ENCODE peak calls at places on chromosomes 6 and 20, in ten cellular contexts. T is psoas muscle, B is upper lobe of right lung, P is HepG2, F is PC-9, L is GM12865, I is foreskin fibroblast, Z is IMR-90, E is transverse colon, N is left lung. J is an unnamed sample.

GRCh38 chr6:138865480-138866101 is 69.7 kb downstream of the ECT2L start:
- DNase-seq in N (no peak), E (no peak), B (no peak), P (no peak), F (no peak), T (no peak), I (no peak), L (no peak), Z (no peak), J (no peak)

GRCh38 chr6:134347916-134348805 is 30.2 kb upstream of the SGK1 start:
- DNase-seq in P (no peak), L (no peak), B (no peak), Z (peak; percentile 96), E (no peak), T (peak; percentile 72), I (peak; percentile 89), N (no peak), F (no peak), J (peak; percentile 89)

GRCh38 chr6:77292564-77293546 is 170.4 kb downstream of the HTR1B start:
- DNase-seq in N (no peak), E (no peak), I (peak; percentile 77), B (no peak), Z (peak; percentile 80), L (no peak), T (no peak), F (peak; percentile 44), P (no peak), J (peak; percentile 42)

GRCh38 chr6:67133973-67134372 is 1426.9 kb upstream of the EYS start:
- DNase-seq in L (no peak), N (no peak), E (no peak), Z (no peak), F (no peak), P (peak; percentile 6), T (no peak), I (no peak), B (no peak), J (no peak)

GRCh38 chr20:34127787-34128186 is 15.7 kb upstream of the EIF2S2 start:
- DNase-seq in Z (no peak), I (no peak), E (no peak), N (no peak), B (no peak), F (no peak), P (no peak), L (no peak), T (no peak), J (no peak)

GRCh38 chr6:4687989-4688947 is 87.9 kb upstream of the CDYL start:
- DNase-seq in E (no peak), L (no peak), Z (peak; percentile 88), P (no peak), B (no peak), T (no peak), N (no peak), I (peak; percentile 73), F (peak; percentile 69), J (no peak)

GRCh38 chr6:83707829-83708545 is 914 bp downstream of the SNAP91 start:
- DNase-seq in N (peak; percentile 71), B (peak; percentile 62), Z (no peak), P (no peak), E (no peak), F (no peak), T (no peak), L (no peak), I (peak; percentile 10), J (peak; percentile 2)

GRCh38 chr6:21371676-21372161 is 221.8 kb upstream of the SOX4 start:
- DNase-seq in Z (no peak), P (peak; percentile 54), B (no peak), N (no peak), I (peak; percentile 59), E (no peak), F (no peak), L (no peak), T (no peak), J (no peak)

GRCh38 chr20:10670521-10671220 is 3.1 kb downstream of the JAG1 start:
- DNase-seq in P (peak; percentile 47), N (no peak), L (peak; percentile 91), B (no peak), I (no peak), E (no peak), T (no peak), F (no peak), Z (peak; percentile 30), J (no peak)

GRCh38 chr6:139114741-139115140 is 20.1 kb upstream of the HECA start:
- DNase-seq in N (no peak), T (no peak), F (no peak), I (no peak), L (no peak), P (no peak), B (no peak), E (no peak), Z (no peak), J (no peak)

GRCh38 chr6:128284128-128284527 is 236.3 kb downstream of the PTPRK start:
- DNase-seq in N (no peak), Z (no peak), L (no peak), T (no peak), F (no peak), B (no peak), I (peak; percentile 14), E (no peak), P (no peak), J (no peak)

GRCh38 chr6:10259676-10260075 is 155.2 kb downstream of the TFAP2A start:
- DNase-seq in F (no peak), N (no peak), Z (no peak), T (no peak), L (no peak), P (no peak), B (no peak), I (no peak), E (no peak), J (no peak)

GRCh38 chr6:106746660-106747059 is 117.3 kb downstream of the QRSL1 start:
- DNase-seq in N (no peak), T (no peak), L (no peak), P (peak; percentile 40), Z (peak; percentile 80), B (no peak), I (peak; percentile 42), F (peak; percentile 100), E (no peak), J (no peak)

GRCh38 chr6:19668710-19669109 is 168.5 kb upstream of the ID4 start:
- DNase-seq in P (no peak), N (no peak), Z (no peak), T (no peak), F (no peak), B (no peak), L (no peak), E (no peak), I (no peak), J (no peak)

GRCh38 chr6:116102856-116103255 is 2.2 kb downstream of the NT5DC1 start:
- DNase-seq in F (no peak), I (no peak), Z (no peak), N (no peak), B (no peak), L (peak; percentile 48), T (no peak), P (no peak), E (no peak), J (no peak)
- H3K4me3 ChIP-seq in F (no peak overlapping the region), I (no peak overlapping the region), Z (no peak overlapping the region), N (no peak overlapping the region), B (no peak overlapping the region), L (peak overlapping the region; percentile 49), T (no peak overlapping the region), P (no peak overlapping the region), E (no peak overlapping the region), J (no peak overlapping the region)

DNA sequence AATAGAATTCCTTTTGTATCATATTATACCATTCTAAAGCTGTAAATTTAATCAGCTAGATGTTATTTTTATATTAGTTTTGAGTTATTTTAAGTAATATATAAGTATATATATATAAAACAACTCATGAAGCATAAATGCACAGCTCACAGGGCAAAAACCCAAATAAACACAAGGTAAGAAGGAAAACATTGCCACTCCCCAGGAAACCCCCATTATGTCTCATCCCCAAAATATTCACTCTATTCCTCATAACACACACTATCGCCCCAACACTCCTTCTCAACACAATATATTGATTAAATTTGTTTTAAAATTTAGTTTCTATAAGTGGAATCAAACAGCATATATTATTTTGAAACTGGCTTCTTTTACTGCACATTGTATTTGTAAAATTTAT is 98.6 kb upstream of the FAM83B start:
- DNase-seq in B (no peak), T (no peak), N (no peak), Z (no peak), I (no peak), L (no peak), F (no peak), P (no peak), E (no peak), J (no peak)
- TF ChIP-seq CTCF in B (no peak), T (no peak), N (no peak), Z (no peak), I (no peak), L (no peak), F (no peak), P (no peak), E (no peak), J (no peak)

GRCh38 chr6:27811383-27811782 is 100.8 kb downstream of the OR2B2 start:
- DNase-seq in Z (no peak), I (no peak), P (no peak), B (no peak), L (no peak), N (no peak), E (no peak), T (no peak), F (no peak), J (no peak)
- H3K4me3 ChIP-seq in Z (no peak overlapping the region), I (peak overlapping the region; percentile 76), P (peak overlapping the region; percentile 79), B (no peak overlapping the region), L (peak overlapping the region; percentile 53), N (no peak overlapping the region), E (no peak overlapping the region), T (no peak overlapping the region), F (peak overlapping the region; percentile 72), J (peak overlapping the region; percentile 67)

GRCh38 chr6:167236239-167236571 is 54.9 kb upstream of the UNC93A start:
- DNase-seq in N (peak; percentile 76), T (no peak), Z (no peak), P (no peak), L (no peak), F (no peak), I (no peak), E (no peak), B (no peak), J (no peak)
- TF ChIP-seq CTCF in N (no peak), T (no peak), Z (no peak), P (peak; percentile 13), L (no peak), F (no peak), I (no peak), E (no peak), B (no peak), J (no peak)

DNA sequence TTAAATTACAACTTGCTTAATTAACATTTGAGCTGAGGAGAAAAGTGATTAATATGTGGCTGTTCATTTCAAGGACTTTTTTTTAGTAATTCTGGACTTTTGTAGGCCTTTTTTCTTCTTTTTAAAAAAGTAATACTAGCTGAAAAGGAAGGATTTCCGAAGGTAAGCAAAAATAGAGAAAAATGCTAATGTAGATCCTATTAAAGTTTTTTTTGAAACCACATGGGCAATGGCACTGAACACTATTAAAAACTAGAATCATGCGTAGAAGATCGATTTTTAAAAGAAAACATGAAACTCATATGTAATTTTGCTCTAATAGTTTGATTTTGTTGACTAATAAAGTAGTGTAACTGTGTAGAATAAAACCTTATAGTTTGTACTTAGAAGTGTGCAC is 2.4 kb downstream of the BAG2 start:
- DNase-seq in F (no peak), T (no peak), B (no peak), P (no peak), N (no peak), Z (no peak), L (no peak), I (no peak), E (no peak), J (no peak)
- H3K4me3 ChIP-seq in F (peak overlapping the region; percentile 91), T (peak overlapping the region; percentile 89), B (peak overlapping the region; percentile 71), P (peak overlapping the region; percentile 69), N (peak overlapping the region; percentile 74), Z (peak overlapping the region; percentile 97), L (peak overlapping the region; percentile 62), I (peak overlapping the region; percentile 82), E (no peak overlapping the region), J (peak overlapping the region; percentile 61)